ENCODE peak calls at places on chromosomes 3 and 15, in seven cellular contexts. R is cardiac muscle cell, S is OCI-LY7, D is cardiac fibroblast, F is brain microvascular endothelial cell, C is fibroblast of mammary gland, A is suprapubic skin. L is an unnamed sample.

GRCh38 chr3:65500398-65501306 is 538.1 kb downstream of the MAGI1 start:
- DNase-seq in C (no peak), S (no peak), F (peak), A (no peak), R (no peak), D (no peak), L (no peak)

GRCh38 chr3:126490619-126491018 is 14.9 kb upstream of the ZXDC start:
- DNase-seq in F (no peak), D (no peak), C (no peak), S (peak), A (no peak), R (no peak), L (no peak)

GRCh38 chr15:57148236-57148635 is 228.1 kb upstream of the CGNL1 start:
- DNase-seq in A (no peak), C (no peak), F (no peak), S (no peak), R (no peak), D (no peak), L (no peak)

GRCh38 chr3:46711305-46711704 is 6.4 kb downstream of the PRSS50 start:
- DNase-seq in S (no peak), A (no peak), D (no peak), C (no peak), R (no peak), F (no peak), L (no peak)

GRCh38 chr15:65323071-65323511 is 18.6 kb downstream of the RNU5B-1 start:
- DNase-seq in R (peak), A (no peak), D (peak), F (peak), C (peak), S (no peak), L (no peak)

GRCh38 chr3:8851703-8852102 is 82.3 kb upstream of the OXTR start:
- DNase-seq in R (peak), F (peak), S (no peak), A (no peak), C (peak), D (peak), L (no peak)

GRCh38 chr3:71423151-71423906 is 160.2 kb downstream of the FOXP1 start:
- DNase-seq in D (peak), F (no peak), C (peak), R (peak), A (no peak), S (peak), L (no peak)

GRCh38 chr15:50764331-50765201 is 940 bp downstream of the SPPL2A start:
- DNase-seq in A (no peak), F (no peak), S (peak), R (peak), D (peak), C (peak), L (no peak)

GRCh38 chr3:111244760-111245159 is 173.1 kb downstream of the NECTIN3 start:
- DNase-seq in C (no peak), R (no peak), D (peak), S (no peak), F (no peak), A (no peak), L (no peak)

GRCh38 chr3:10283638-10284037 is 9.1 kb downstream of the GHRL start:
- DNase-seq in F (no peak), C (no peak), S (no peak), A (no peak), D (no peak), R (no peak), L (no peak)

GRCh38 chr3:25582242-25582641 is 82.5 kb downstream of the TOP2B start:
- DNase-seq in A (no peak), C (peak), D (peak), F (peak), S (no peak), R (peak), L (no peak)

GRCh38 chr3:161096771-161097367 is 8.3 kb downstream of the B3GALNT1 start:
- DNase-seq in F (no peak), A (no peak), R (peak), C (no peak), D (peak), S (peak), L (no peak)

GRCh38 chr3:71724584-71725278 is 471 bp downstream of the EIF4E3 start:
- DNase-seq in S (no peak), A (no peak), R (peak), C (no peak), D (no peak), F (no peak), L (no peak)

GRCh38 chr3:111636506-111636905 is 41.4 kb upstream of the ZBED2 start:
- DNase-seq in D (no peak), A (no peak), R (peak), C (peak), F (no peak), S (no peak), L (no peak)

GRCh38 chr3:114504941-114505632 is 211.3 kb downstream of the TIGIT start:
- DNase-seq in S (no peak), A (no peak), R (no peak), D (peak), C (peak), F (no peak), L (no peak)

GRCh38 chr3:4614927-4615326 is 121.8 kb downstream of the ITPR1 start:
- DNase-seq in F (no peak), A (no peak), D (no peak), R (no peak), C (no peak), S (no peak), L (no peak)

GRCh38 chr3:16802382-16802781 is 82.4 kb upstream of the PLCL2 start:
- DNase-seq in F (no peak), D (no peak), S (no peak), C (no peak), A (no peak), R (no peak), L (no peak)

GRCh38 chr3:73625124-73625665 is 454 bp upstream of the PDZRN3 start:
- DNase-seq in R (peak), S (no peak), A (no peak), C (peak), F (peak), D (peak), L (no peak)

GRCh38 chr3:45583021-45583851 is 11.3 kb upstream of the LIMD1 start:
- DNase-seq in C (peak), A (no peak), D (peak), F (no peak), S (no peak), R (peak), L (no peak)

GRCh38 chr15:93985925-93986324 is 245.4 kb upstream of the MCTP2 start:
- DNase-seq in R (no peak), A (no peak), D (no peak), S (no peak), C (peak), F (no peak), L (no peak)

GRCh38 chr3:48656841-48657281 is 5.8 kb downstream of the CELSR3 start:
- DNase-seq in S (no peak), R (no peak), D (peak), A (no peak), C (no peak), F (no peak), L (no peak)

GRCh38 chr15:100966997-100967396 is 47.8 kb downstream of the LRRK1 start:
- DNase-seq in R (no peak), F (no peak), S (no peak), A (no peak), C (no peak), D (no peak), L (no peak)

GRCh38 chr15:71660501-71660900 is 149.9 kb upstream of the NR2E3 start:
- DNase-seq in C (no peak), S (no peak), F (no peak), D (no peak), R (no peak), A (no peak), L (no peak)

GRCh38 chr3:170331143-170331542 is 26.4 kb upstream of the SKIL start:
- DNase-seq in A (no peak), D (no peak), F (peak), C (no peak), R (no peak), S (no peak), L (no peak)

GRCh38 chr3:102229062-102229655 is 205.7 kb upstream of the ZPLD1 start:
- DNase-seq in S (peak), C (peak), D (peak), F (peak), A (no peak), R (peak), L (peak)

GRCh38 chr3:132522353-132522752 is 74.7 kb upstream of the ACKR4 start:
- DNase-seq in C (no peak), S (no peak), F (no peak), A (no peak), R (no peak), D (no peak), L (no peak)

GRCh38 chr3:4829031-4829394 is 150.2 kb upstream of the BHLHE40 start:
- DNase-seq in C (no peak), F (no peak), A (no peak), S (no peak), D (peak), R (no peak), L (no peak)

GRCh38 chr3:12900885-12901411 is 59.6 kb upstream of the RPL32 start:
- DNase-seq in C (no peak), S (no peak), R (no peak), A (no peak), F (no peak), D (no peak), L (no peak)

GRCh38 chr3:169410430-169410829 is 253.1 kb downstream of the MECOM start:
- DNase-seq in S (no peak), C (no peak), D (no peak), A (no peak), F (no peak), R (peak), L (no peak)

GRCh38 chr3:34828847-34829246 is 810.5 kb upstream of the ARPP21 start:
- DNase-seq in A (no peak), D (no peak), R (no peak), C (no peak), S (no peak), F (no peak), L (no peak)

GRCh38 chr15:75532413-75533250 is 46.5 kb downstream of the PTPN9 start:
- DNase-seq in A (no peak), F (peak), S (peak), C (peak), D (peak), R (peak), L (no peak)

GRCh38 chr3:66336358-66336766 is 115.6 kb downstream of the SLC25A26 start:
- DNase-seq in R (peak), S (no peak), F (peak), C (peak), A (no peak), D (peak), L (no peak)

GRCh38 chr15:24761704-24762302 is 86.2 kb downstream of the NPAP1 start:
- DNase-seq in R (peak), A (no peak), D (peak), S (no peak), C (peak), F (no peak), L (no peak)

GRCh38 chr3:104764499-104764898 is 602.2 kb upstream of the ALCAM start:
- DNase-seq in C (peak), R (no peak), A (no peak), S (no peak), D (no peak), F (no peak), L (no peak)

GRCh38 chr3:190524942-190525341 is 11.1 kb downstream of the IL1RAP start:
- DNase-seq in S (no peak), A (no peak), D (no peak), R (no peak), C (no peak), F (no peak), L (no peak)

GRCh38 chr3:113867506-113867905 is 28.9 kb downstream of the GRAMD1C start:
- DNase-seq in C (peak), A (no peak), R (no peak), D (peak), S (no peak), F (peak), L (no peak)

GRCh38 chr3:10945683-10946287 is 46.8 kb upstream of the SLC6A1 start:
- DNase-seq in C (peak), R (peak), A (no peak), D (peak), S (peak), F (no peak), L (peak)

GRCh38 chr3:72633101-72633500 is 215.1 kb downstream of the SHQ1 start:
- DNase-seq in S (no peak), A (no peak), F (no peak), R (no peak), C (peak), D (peak), L (no peak)

GRCh38 chr3:2099028-2099671 is 484 bp downstream of the CNTN4 start:
- DNase-seq in R (no peak), D (no peak), F (no peak), S (no peak), A (no peak), C (no peak), L (no peak)

GRCh38 chr3:28917895-28918294 is 363.0 kb upstream of the RBMS3 start:
- DNase-seq in F (no peak), C (no peak), S (no peak), A (no peak), D (no peak), R (no peak), L (no peak)

GRCh38 chr3:28916713-28917499 is 364.0 kb upstream of the RBMS3 start:
- DNase-seq in A (no peak), C (peak), S (peak), F (peak), D (peak), R (peak), L (no peak)

GRCh38 chr3:28912120-28912885 is 368.6 kb upstream of the RBMS3 start:
- DNase-seq in C (no peak), S (no peak), D (peak), R (peak), A (no peak), F (peak), L (no peak)

GRCh38 chr3:28915711-28916481 is 365.0 kb upstream of the RBMS3 start:
- DNase-seq in A (no peak), S (peak), C (peak), F (peak), D (peak), R (peak), L (no peak)
- TF ChIP-seq CTCF in A (no peak), S (peak), C (peak), F (peak), D (no peak), R (no peak), L (no peak)

DNA sequence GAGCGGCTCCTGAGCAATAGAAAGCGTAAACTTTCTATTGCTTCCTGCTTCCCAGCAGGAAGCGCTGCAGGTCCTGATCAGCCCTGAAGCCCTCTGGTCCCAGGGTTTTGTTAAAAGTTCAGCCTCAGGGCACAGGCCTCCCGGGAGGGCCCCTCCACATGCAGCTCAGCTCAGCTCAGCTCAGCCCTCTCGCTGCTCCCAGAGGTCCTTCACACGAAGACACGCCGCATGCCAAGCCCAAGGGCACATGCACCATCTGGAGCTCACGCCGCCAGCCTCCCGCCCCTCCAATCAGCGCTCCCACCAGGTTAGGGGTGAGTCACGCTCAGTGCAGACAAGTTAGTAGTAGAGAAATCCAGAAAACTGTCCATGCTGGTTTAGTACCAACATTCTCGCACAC is 12.7 kb downstream of the TKT start:
- DNase-seq in D (peak), R (peak), A (no peak), C (peak), F (peak), S (no peak), L (no peak)
- TF ChIP-seq CTCF in D (no peak), R (no peak), A (no peak), C (no peak), F (peak), S (no peak), L (no peak)

GRCh38 chr3:192651854-192652510 is 75.4 kb downstream of the FGF12 start:
- DNase-seq in C (no peak), S (no peak), D (no peak), R (no peak), A (no peak), F (no peak), L (no peak)

GRCh38 chr3:192655627-192656026 is 71.7 kb downstream of the FGF12 start:
- DNase-seq in F (no peak), A (no peak), D (no peak), C (no peak), R (no peak), S (no peak), L (no peak)

GRCh38 chr3:192655040-192655439 is 72.3 kb downstream of the FGF12 start:
- DNase-seq in A (no peak), F (no peak), S (no peak), D (no peak), C (no peak), R (no peak), L (no peak)

GRCh38 chr3:192653862-192654261 is 73.5 kb downstream of the FGF12 start:
- DNase-seq in C (no peak), R (no peak), S (no peak), F (no peak), A (no peak), D (no peak), L (no peak)

GRCh38 chr3:192652731-192653130 is 74.6 kb downstream of the FGF12 start:
- DNase-seq in F (no peak), R (no peak), S (no peak), C (peak), D (no peak), A (no peak), L (no peak)
- TF ChIP-seq CTCF in F (no peak), R (no peak), S (no peak), C (no peak), D (no peak), A (no peak), L (no peak)

DNA sequence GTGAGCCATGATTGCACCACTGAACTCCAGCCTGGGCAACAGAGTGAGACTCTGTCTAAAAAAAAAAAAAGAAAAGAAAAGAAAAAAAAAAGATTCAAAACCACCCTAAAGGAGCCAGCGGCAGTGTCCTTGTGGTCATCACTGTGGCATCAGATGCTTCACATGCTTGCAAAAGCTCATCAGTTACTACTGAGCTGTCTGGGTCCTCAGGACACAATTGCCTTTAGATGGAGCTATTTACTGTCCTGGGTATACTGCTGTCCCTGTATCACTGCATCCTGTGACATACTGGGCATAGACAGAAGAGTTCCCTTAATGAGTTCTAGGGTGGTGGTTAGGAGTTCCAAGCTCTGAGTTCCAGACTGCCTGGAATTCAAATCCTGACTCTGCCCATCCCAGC is 85.8 kb downstream of the LINGO1 start:
- DNase-seq in D (no peak), A (no peak), R (no peak), F (no peak), S (no peak), C (no peak), L (no peak)
- TF ChIP-seq CTCF in D (no peak), A (no peak), R (no peak), F (no peak), S (no peak), C (no peak), L (no peak)

GRCh38 chr3:125054436-125055164 is 1.2 kb downstream of the HEG1 start:
- DNase-seq in F (peak), C (peak), D (peak), A (no peak), S (peak), R (peak), L (no peak)

GRCh38 chr3:125057186-125057850 is 1.5 kb upstream of the HEG1 start:
- DNase-seq in F (peak), A (no peak), D (peak), S (no peak), C (peak), R (peak), L (no peak)

GRCh38 chr3:125053304-125053699 is 2.5 kb downstream of the HEG1 start:
- DNase-seq in A (no peak), R (no peak), F (no peak), D (no peak), S (no peak), C (no peak), L (no peak)

GRCh38 chr3:125055913-125056705 is at the start of gene HEG1:
- DNase-seq in S (peak), C (peak), R (peak), D (peak), F (peak), A (peak), L (peak)

DNA sequence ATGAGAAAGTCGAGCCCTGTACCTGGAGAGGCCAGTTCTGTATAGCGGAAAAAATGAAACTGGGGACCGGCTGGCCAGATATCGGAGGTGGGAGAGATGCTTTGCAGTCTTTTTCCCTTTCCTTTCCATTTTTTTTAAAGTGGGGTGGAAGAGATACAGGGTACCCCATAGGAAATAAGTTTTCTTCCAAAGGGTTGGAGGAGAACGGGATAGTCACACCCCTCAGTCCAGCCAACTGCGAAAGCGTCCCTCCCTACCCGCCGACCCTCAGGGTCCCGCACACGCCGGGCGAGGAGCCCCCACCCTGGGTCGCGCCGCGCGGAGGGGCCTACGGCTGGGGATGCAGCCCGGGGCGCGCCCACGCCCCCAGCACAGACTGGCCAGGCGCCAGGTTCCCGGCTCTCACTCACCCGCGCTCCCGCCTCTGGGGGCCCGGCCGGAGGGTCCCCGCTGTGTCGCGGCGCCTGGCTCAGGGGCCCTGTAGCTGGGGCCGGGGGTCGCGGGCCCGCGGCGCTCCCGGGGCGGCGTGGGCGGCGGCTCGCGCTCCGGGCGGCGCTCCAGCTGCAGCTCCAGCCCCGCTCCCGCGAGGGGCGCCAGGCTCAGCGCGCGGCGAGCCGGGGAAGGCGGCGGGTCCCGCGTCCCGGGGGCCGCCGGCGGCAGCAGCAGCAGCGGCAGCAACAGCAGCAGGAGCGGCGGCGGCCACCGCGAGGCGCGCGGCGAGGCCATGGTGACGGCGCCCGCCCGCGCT is 458 bp downstream of the HEG1 start:
- DNase-seq in F (no peak), C (no peak), S (peak), R (peak), D (no peak), A (no peak), L (no peak)
- TF ChIP-seq CTCF in F (no peak), C (no peak), S (no peak), R (no peak), D (no peak), A (no peak), L (no peak)

DNA sequence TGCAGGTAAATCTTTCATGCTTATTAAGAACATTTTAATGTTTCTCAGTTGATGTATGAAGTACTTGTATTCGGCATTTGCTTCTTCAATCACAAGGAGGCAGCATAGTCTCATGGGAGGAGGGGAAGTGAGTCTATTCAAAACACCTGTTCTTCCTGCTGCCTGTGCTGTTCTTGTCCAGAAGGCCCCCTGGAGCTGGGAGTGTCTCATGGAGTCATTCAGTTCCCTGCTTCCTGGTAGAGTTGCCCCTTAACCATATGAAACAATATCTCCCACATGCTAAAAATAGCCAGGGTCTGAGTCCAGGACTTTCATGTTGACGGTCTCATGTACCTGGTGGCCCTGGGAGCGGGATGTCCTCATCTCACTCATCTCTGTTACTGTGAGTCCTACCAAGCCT is 15.5 kb upstream of the PPP1R2 start:
- DNase-seq in D (peak), S (peak), R (peak), C (peak), F (peak), A (no peak), L (no peak)
- TF ChIP-seq CTCF in D (peak), S (peak), R (peak), C (peak), F (peak), A (peak), L (no peak)

L was measured in omental fat pad.